ENCODE peak calls at places on chromosomes 6 and 20, in nine cellular contexts. R is testis; S is GM23338; E is A673; I is PC-9; O is aorta; Q is SK-N-SH; Z is CD8-positive, alpha-beta T cell; X is tibial artery. M is an unnamed sample. For H3K4me1, the result is how much of the 10 kb centered on the place peaks cover.

GRCh38 chr6:106168097-106168888 is 82.2 kb downstream of the PRDM1 start:
- DNase-seq in R (no peak), S (no peak), E (no peak), I (no peak), O (no peak), Q (no peak), Z (no peak), X (no peak), M (no peak)

GRCh38 chr6:169589293-169589692 is 112.5 kb downstream of the WDR27 start:
- DNase-seq in R (no peak), S (no peak), E (no peak), I (no peak), O (no peak), Q (no peak), Z (no peak), X (no peak), M (no peak)

GRCh38 chr20:3330046-3330741 is 77.3 kb downstream of the DNAAF9 start:
- DNase-seq in R (no peak), S (no peak), E (peak), I (no peak), O (no peak), Q (no peak), Z (no peak), X (no peak), M (no peak)

GRCh38 chr20:12153616-12154015 is 235.9 kb downstream of the BTBD3 start:
- DNase-seq in R (no peak), S (no peak), E (no peak), I (no peak), O (no peak), Q (no peak), Z (no peak), X (no peak), M (no peak)

GRCh38 chr6:107216197-107216933 is 101.0 kb upstream of the BEND3 start:
- DNase-seq in R (no peak), S (no peak), E (no peak), I (no peak), O (no peak), Q (no peak), Z (no peak), X (no peak), M (no peak)

GRCh38 chr6:2839195-2839981 is 2.3 kb downstream of the SERPINB1 start:
- DNase-seq in R (no peak), S (no peak), E (peak), I (no peak), O (no peak), Q (no peak), Z (no peak), X (no peak), M (no peak)

GRCh38 chr6:158543606-158544185 is 16.2 kb upstream of the TMEM181 start:
- DNase-seq in R (peak), S (no peak), E (no peak), I (no peak), O (no peak), Q (no peak), Z (no peak), X (peak), M (no peak)

GRCh38 chr6:57063847-57064246 is 17.4 kb downstream of the KIAA1586 start:
- DNase-seq in R (no peak), S (no peak), E (no peak), I (no peak), O (no peak), Q (no peak), Z (no peak), X (no peak), M (no peak)

GRCh38 chr6:159700970-159701369 is 7.9 kb upstream of the SOD2 start:
- DNase-seq in R (no peak), S (no peak), E (no peak), I (no peak), O (no peak), Q (no peak), Z (no peak), X (no peak), M (no peak)

GRCh38 chr6:32837651-32838113 is 857 bp downstream of the TAP2 start:
- DNase-seq in R (no peak), S (no peak), E (no peak), I (peak), O (no peak), Q (no peak), Z (no peak), X (no peak), M (no peak)

GRCh38 chr6:125169058-125169457 is 15.5 kb downstream of the TPD52L1 start:
- DNase-seq in R (peak), S (no peak), E (no peak), I (no peak), O (peak), Q (no peak), Z (no peak), X (peak), M (peak)

GRCh38 chr6:125173341-125173740 is 19.8 kb downstream of the TPD52L1 start:
- DNase-seq in R (no peak), S (no peak), E (no peak), I (no peak), O (no peak), Q (no peak), Z (no peak), X (no peak), M (no peak)

GRCh38 chr6:125170376-125170775 is 16.8 kb downstream of the TPD52L1 start:
- DNase-seq in R (no peak), S (no peak), E (peak), I (no peak), O (no peak), Q (no peak), Z (no peak), X (no peak), M (no peak)

GRCh38 chr6:125166711-125167110 is 13.1 kb downstream of the TPD52L1 start:
- DNase-seq in R (no peak), S (no peak), E (no peak), I (no peak), O (no peak), Q (no peak), Z (no peak), X (no peak), M (no peak)

GRCh38 chr6:125169522-125169921 is 15.9 kb downstream of the TPD52L1 start:
- DNase-seq in R (no peak), S (no peak), E (no peak), I (no peak), O (no peak), Q (no peak), Z (no peak), X (no peak), M (no peak)
- H3K27ac ChIP-seq in R (no peak), S (no peak), E (no peak), I (peak), O (no peak), Q (no peak), Z (no peak), X (peak), M (no peak)

GRCh38 chr20:36861625-36861874 is 14.4 kb upstream of the TLDC2 start:
- DNase-seq in R (no peak), S (no peak), E (no peak), I (no peak), O (peak), Q (no peak), Z (no peak), X (peak), M (no peak)
- H3K4me1 ChIP-seq in R (half or more), S (under half), E (under half), I (under half), O (under half), Q (under half), Z (under half), X (under half), M (under half)

GRCh38 chr6:3939559-3939958 is 90.4 kb downstream of the FAM50B start:
- DNase-seq in R (no peak), S (no peak), E (no peak), I (no peak), O (no peak), Q (peak), Z (no peak), X (no peak), M (no peak)
- H3K27ac ChIP-seq in R (no peak), S (no peak), E (no peak), I (no peak), O (no peak), Q (no peak), Z (no peak), X (no peak), M (no peak)

DNA sequence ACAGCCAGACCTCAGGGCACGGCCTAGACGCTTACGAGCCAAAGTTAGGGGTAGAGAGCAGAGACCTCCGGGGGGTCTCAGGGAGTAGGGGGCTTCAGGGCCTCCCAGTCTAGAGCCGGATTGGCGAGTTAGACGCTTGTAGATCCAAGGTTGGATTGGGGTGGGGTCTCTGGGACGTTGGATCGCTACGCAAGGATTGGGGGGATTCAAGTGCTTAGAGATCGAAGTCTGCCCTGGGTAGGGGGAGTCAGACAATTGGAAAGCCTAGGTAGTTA is 402 bp downstream of the STX16 start:
- DNase-seq in R (no peak), S (peak), E (no peak), I (no peak), O (no peak), Q (peak), Z (no peak), X (no peak), M (no peak)
- H3K4me1 ChIP-seq in R (under half), S (under half), E (under half), I (under half), O (under half), Q (under half), Z (under half), X (under half), M (under half)

DNA sequence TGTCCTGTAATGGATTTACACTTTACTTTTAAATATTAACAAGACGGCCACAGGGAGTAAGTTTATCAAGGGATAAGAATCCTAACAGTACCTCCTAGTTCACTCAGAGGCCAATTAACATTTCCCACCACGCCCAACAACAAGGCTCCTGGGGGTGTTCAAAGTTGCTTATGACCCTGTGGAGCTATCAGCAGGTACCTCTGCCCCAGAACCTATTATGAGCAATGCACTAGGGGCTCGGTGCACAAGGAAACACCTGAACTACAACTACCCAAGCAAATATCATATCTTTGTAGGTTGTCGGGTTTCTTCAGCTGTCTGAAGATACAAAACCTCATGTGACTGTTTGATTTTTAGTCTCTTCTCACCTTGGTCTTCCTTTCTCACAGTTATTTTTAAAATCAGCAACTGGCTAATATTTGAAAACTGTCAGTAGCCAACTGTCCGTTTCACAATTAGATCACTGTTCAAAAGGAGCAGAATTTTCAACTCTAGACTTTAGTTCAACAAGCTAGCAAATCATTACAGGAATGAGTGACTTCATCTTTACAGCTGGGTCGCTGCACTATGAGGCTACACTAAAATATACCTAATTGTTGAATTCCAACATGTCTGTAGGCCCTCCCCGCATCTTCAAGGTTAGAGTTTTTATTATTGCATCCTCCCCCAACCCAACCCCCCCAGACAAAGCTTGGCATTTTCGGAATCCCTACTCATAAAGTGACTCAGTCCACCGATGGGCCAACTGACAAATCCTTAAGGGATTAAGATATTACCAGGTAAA is 38.1 kb downstream of the B4GALT5 start:
- DNase-seq in R (no peak), S (no peak), E (no peak), I (peak), O (no peak), Q (no peak), Z (no peak), X (no peak), M (no peak)
- H3K27ac ChIP-seq in R (no peak), S (peak), E (no peak), I (peak), O (no peak), Q (peak), Z (no peak), X (no peak), M (peak)